ENCODE peak calls at places on chromosomes 5 and 9, in five cellular contexts. One of them, this sample, is unnamed.
A peak's percentile ranks its signal among the peaks of the same experiment; 100 is the strongest.

GRCh38 chr5:83538788-83539535 is 67.4 kb downstream of the VCAN start:
- DNase-seq in fibroblast of lung: no peak
- DNase-seq in tibial artery: no peak
- DNase-seq in Caco-2: no peak
- DNase-seq in cardiac muscle cell: no peak
- DNase-seq in this sample: no peak

GRCh38 chr5:59620535-59621212 is 272.9 kb downstream of the PDE4D start:
- DNase-seq in tibial artery: no peak
- DNase-seq in cardiac muscle cell: no peak
- DNase-seq in fibroblast of lung: peak; percentile 78
- DNase-seq in Caco-2: no peak
- DNase-seq in this sample: no peak

GRCh38 chr5:177382423-177383029 is 1.7 kb upstream of the SLC34A1 start:
- DNase-seq in tibial artery: no peak
- DNase-seq in Caco-2: no peak
- DNase-seq in fibroblast of lung: no peak
- DNase-seq in cardiac muscle cell: peak; percentile 39
- DNase-seq in this sample: peak; percentile 64

GRCh38 chr9:134328341-134328840 is 2.1 kb downstream of the RXRA start:
- DNase-seq in Caco-2: peak; percentile 88
- DNase-seq in fibroblast of lung: no peak
- DNase-seq in cardiac muscle cell: peak; percentile 38
- DNase-seq in tibial artery: no peak
- DNase-seq in this sample: no peak

GRCh38 chr5:168270446-168270845 is 21.0 kb upstream of the WWC1 start:
- DNase-seq in fibroblast of lung: peak; percentile 62
- DNase-seq in cardiac muscle cell: no peak
- DNase-seq in Caco-2: peak; percentile 91
- DNase-seq in tibial artery: no peak
- DNase-seq in this sample: no peak

GRCh38 chr5:81151546-81151945 is 81.6 kb upstream of the CKMT2 start:
- DNase-seq in Caco-2: no peak
- DNase-seq in cardiac muscle cell: no peak
- DNase-seq in tibial artery: no peak
- DNase-seq in fibroblast of lung: peak; percentile 76
- DNase-seq in this sample: no peak

GRCh38 chr5:1517838-1518237 is 5.9 kb downstream of the LPCAT1 start:
- DNase-seq in fibroblast of lung: no peak
- DNase-seq in cardiac muscle cell: no peak
- DNase-seq in Caco-2: no peak
- DNase-seq in tibial artery: peak; percentile 8
- DNase-seq in this sample: no peak

GRCh38 chr9:5670079-5670478 is 41.2 kb downstream of the RIC1 start:
- DNase-seq in tibial artery: no peak
- DNase-seq in fibroblast of lung: peak; percentile 6
- DNase-seq in cardiac muscle cell: no peak
- DNase-seq in Caco-2: no peak
- DNase-seq in this sample: no peak

GRCh38 chr9:107251756-107252322 is 31.2 kb upstream of the RAD23B start:
- DNase-seq in cardiac muscle cell: no peak
- DNase-seq in Caco-2: no peak
- DNase-seq in tibial artery: no peak
- DNase-seq in fibroblast of lung: peak; percentile 94
- DNase-seq in this sample: no peak

GRCh38 chr5:172429201-172429940 is 25.0 kb downstream of the SH3PXD2B start:
- DNase-seq in tibial artery: peak; percentile 71
- DNase-seq in cardiac muscle cell: no peak
- DNase-seq in Caco-2: no peak
- DNase-seq in fibroblast of lung: peak; percentile 73
- DNase-seq in this sample: no peak

GRCh38 chr9:129812385-129812784 is 9.4 kb downstream of the TOR1B start:
- DNase-seq in cardiac muscle cell: no peak
- DNase-seq in Caco-2: no peak
- DNase-seq in fibroblast of lung: no peak
- DNase-seq in tibial artery: no peak
- DNase-seq in this sample: no peak

GRCh38 chr9:92746567-92747458 is 17.8 kb downstream of the BICD2 start:
- DNase-seq in Caco-2: no peak
- DNase-seq in tibial artery: no peak
- DNase-seq in fibroblast of lung: peak; percentile 60
- DNase-seq in cardiac muscle cell: no peak
- DNase-seq in this sample: no peak

GRCh38 chr9:109538346-109538745 is 40.2 kb upstream of the PTPN3 start:
- DNase-seq in tibial artery: no peak
- DNase-seq in Caco-2: no peak
- DNase-seq in fibroblast of lung: no peak
- DNase-seq in cardiac muscle cell: no peak
- DNase-seq in this sample: no peak

GRCh38 chr9:684950-685340 is 156.6 kb upstream of the DMRT1 start:
- DNase-seq in Caco-2: no peak
- DNase-seq in tibial artery: no peak
- DNase-seq in fibroblast of lung: peak; percentile 82
- DNase-seq in cardiac muscle cell: no peak
- DNase-seq in this sample: no peak

GRCh38 chr9:89171693-89172092 is 6.9 kb downstream of the SHC3 start:
- DNase-seq in Caco-2: no peak
- DNase-seq in cardiac muscle cell: no peak
- DNase-seq in tibial artery: no peak
- DNase-seq in fibroblast of lung: no peak
- DNase-seq in this sample: no peak

GRCh38 chr9:4805519-4805918 is 12.8 kb downstream of the RCL1 start:
- DNase-seq in Caco-2: no peak
- DNase-seq in tibial artery: no peak
- DNase-seq in fibroblast of lung: no peak
- DNase-seq in cardiac muscle cell: no peak
- DNase-seq in this sample: no peak

GRCh38 chr5:153623906-153624765 is 133.7 kb downstream of the GRIA1 start:
- DNase-seq in Caco-2: no peak
- DNase-seq in tibial artery: no peak
- DNase-seq in cardiac muscle cell: no peak
- DNase-seq in fibroblast of lung: peak; percentile 76
- DNase-seq in this sample: no peak

GRCh38 chr9:137168907-137169763 is 716 bp downstream of the LRRC26 start:
- DNase-seq in Caco-2: peak; percentile 76
- DNase-seq in fibroblast of lung: peak; percentile 38
- DNase-seq in tibial artery: no peak
- DNase-seq in cardiac muscle cell: peak; percentile 63
- DNase-seq in this sample: peak; percentile 19

GRCh38 chr5:126535856-126536545 is 59.0 kb downstream of the ALDH7A1 start:
- DNase-seq in Caco-2: no peak
- DNase-seq in fibroblast of lung: no peak
- DNase-seq in cardiac muscle cell: no peak
- DNase-seq in tibial artery: no peak
- DNase-seq in this sample: no peak

GRCh38 chr5:343461-344401 is 22.2 kb downstream of the AHRR start:
- DNase-seq in cardiac muscle cell: peak; percentile 62
- DNase-seq in Caco-2: no peak
- DNase-seq in tibial artery: no peak
- DNase-seq in fibroblast of lung: peak; percentile 70
- DNase-seq in this sample: no peak

GRCh38 chr9:84216151-84216550 is 124.4 kb downstream of the SLC28A3 start:
- DNase-seq in fibroblast of lung: no peak
- DNase-seq in cardiac muscle cell: no peak
- DNase-seq in tibial artery: no peak
- DNase-seq in Caco-2: no peak
- DNase-seq in this sample: no peak

GRCh38 chr9:90870646-90871326 is 69.2 kb downstream of the SYK start:
- DNase-seq in Caco-2: no peak
- DNase-seq in cardiac muscle cell: peak; percentile 51
- DNase-seq in tibial artery: no peak
- DNase-seq in fibroblast of lung: peak; percentile 20
- DNase-seq in this sample: no peak

GRCh38 chr5:176664886-176665285 is 17.6 kb downstream of the TSPAN17 start:
- DNase-seq in tibial artery: no peak
- DNase-seq in fibroblast of lung: no peak
- DNase-seq in Caco-2: no peak
- DNase-seq in cardiac muscle cell: no peak
- DNase-seq in this sample: no peak

GRCh38 chr5:142432369-142432863 is 107.6 kb upstream of the SPRY4 start:
- DNase-seq in tibial artery: no peak
- DNase-seq in fibroblast of lung: no peak
- DNase-seq in Caco-2: no peak
- DNase-seq in cardiac muscle cell: no peak
- DNase-seq in this sample: peak; percentile 16

DNA sequence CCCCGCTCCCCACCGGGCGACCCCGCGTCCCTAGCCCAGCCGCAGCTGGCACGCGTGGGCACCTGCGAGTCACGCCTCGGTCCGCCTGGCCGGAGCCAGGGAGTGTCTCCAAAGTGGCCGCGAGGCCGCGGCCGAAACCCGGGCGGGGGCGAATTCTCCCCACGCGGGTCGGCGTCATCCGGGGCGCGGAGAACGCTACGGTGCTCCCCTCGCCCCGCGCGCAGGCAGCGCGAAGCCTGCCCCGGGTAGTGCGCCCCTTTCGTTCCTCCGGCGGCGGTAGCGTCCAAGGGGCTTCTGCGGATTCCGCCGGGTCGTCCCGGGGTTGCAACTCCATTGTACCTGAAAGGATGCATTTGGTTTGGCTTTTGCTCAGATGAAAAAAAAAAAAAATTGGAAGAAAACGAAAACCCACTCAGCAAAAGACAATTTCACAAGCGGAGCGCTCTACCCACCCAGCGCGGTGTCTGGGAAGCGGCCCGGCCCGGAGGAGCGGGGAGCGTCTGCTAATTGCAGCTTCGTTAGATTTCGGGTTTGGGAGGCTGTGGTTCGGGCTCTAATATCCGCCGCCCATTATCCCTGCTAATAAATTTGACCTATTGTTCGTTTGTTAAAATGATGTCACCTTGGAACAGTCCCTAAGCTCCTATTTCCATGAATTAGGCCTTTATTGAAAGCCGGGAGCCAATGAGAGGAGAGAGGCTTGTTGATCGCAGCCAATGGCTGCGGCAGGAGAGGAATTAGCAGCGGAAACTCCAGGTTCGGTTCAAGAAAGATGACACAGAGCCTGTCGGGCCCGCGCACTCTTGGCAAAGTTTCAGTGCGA is at the start of gene TLX3:
- DNase-seq in tibial artery: no peak
- DNase-seq in fibroblast of lung: no peak
- DNase-seq in cardiac muscle cell: peak; percentile 48
- DNase-seq in Caco-2: no peak
- DNase-seq in this sample: no peak
- H3K9me3 ChIP-seq in tibial artery: no peaks in the 10 kb centered on the region
- H3K9me3 ChIP-seq in fibroblast of lung: no peaks in the 10 kb centered on the region
- H3K9me3 ChIP-seq in cardiac muscle cell: no peaks in the 10 kb centered on the region
- H3K9me3 ChIP-seq in Caco-2: no peaks in the 10 kb centered on the region
- H3K9me3 ChIP-seq in this sample: no peaks in the 10 kb centered on the region

GRCh38 chr5:149831492-149831891 is 101.4 kb downstream of the PPARGC1B start:
- DNase-seq in Caco-2: no peak
- DNase-seq in cardiac muscle cell: no peak
- DNase-seq in fibroblast of lung: peak; percentile 29
- DNase-seq in tibial artery: no peak
- DNase-seq in this sample: no peak

GRCh38 chr5:149832636-149833035 is 102.5 kb downstream of the PPARGC1B start:
- DNase-seq in fibroblast of lung: no peak
- DNase-seq in tibial artery: no peak
- DNase-seq in Caco-2: no peak
- DNase-seq in cardiac muscle cell: no peak
- DNase-seq in this sample: no peak

GRCh38 chr5:149834246-149834855 is 104.2 kb downstream of the PPARGC1B start:
- DNase-seq in Caco-2: peak; percentile 72
- DNase-seq in fibroblast of lung: peak; percentile 77
- DNase-seq in tibial artery: peak; percentile 41
- DNase-seq in cardiac muscle cell: peak; percentile 85
- DNase-seq in this sample: peak; percentile 29

GRCh38 chr5:149830579-149830978 is 100.5 kb downstream of the PPARGC1B start:
- DNase-seq in fibroblast of lung: no peak
- DNase-seq in cardiac muscle cell: no peak
- DNase-seq in tibial artery: no peak
- DNase-seq in Caco-2: no peak
- DNase-seq in this sample: no peak

GRCh38 chr5:149833116-149833827 is 103.2 kb downstream of the PPARGC1B start:
- DNase-seq in Caco-2: no peak
- DNase-seq in cardiac muscle cell: no peak
- DNase-seq in tibial artery: no peak
- DNase-seq in fibroblast of lung: no peak
- DNase-seq in this sample: no peak
- H3K4me1 ChIP-seq in Caco-2: no peaks in the 10 kb centered on the region
- H3K4me1 ChIP-seq in cardiac muscle cell: no peaks in the 10 kb centered on the region
- H3K4me1 ChIP-seq in tibial artery: no peaks in the 10 kb centered on the region
- H3K4me1 ChIP-seq in fibroblast of lung: no peaks in the 10 kb centered on the region
- H3K4me1 ChIP-seq in this sample: no peaks in the 10 kb centered on the region

GRCh38 chr9:40913096-40913719 is 215.3 kb downstream of the FOXD4L6 start:
- DNase-seq in tibial artery: no peak
- DNase-seq in cardiac muscle cell: no peak
- DNase-seq in fibroblast of lung: no peak
- DNase-seq in Caco-2: no peak
- DNase-seq in this sample: no peak

GRCh38 chr9:40909821-40910220 is 218.7 kb downstream of the FOXD4L6 start:
- DNase-seq in fibroblast of lung: no peak
- DNase-seq in tibial artery: no peak
- DNase-seq in Caco-2: no peak
- DNase-seq in cardiac muscle cell: no peak
- DNase-seq in this sample: no peak

GRCh38 chr9:40911647-40912046 is 216.8 kb downstream of the FOXD4L6 start:
- DNase-seq in fibroblast of lung: no peak
- DNase-seq in cardiac muscle cell: no peak
- DNase-seq in tibial artery: no peak
- DNase-seq in Caco-2: no peak
- DNase-seq in this sample: no peak

DNA sequence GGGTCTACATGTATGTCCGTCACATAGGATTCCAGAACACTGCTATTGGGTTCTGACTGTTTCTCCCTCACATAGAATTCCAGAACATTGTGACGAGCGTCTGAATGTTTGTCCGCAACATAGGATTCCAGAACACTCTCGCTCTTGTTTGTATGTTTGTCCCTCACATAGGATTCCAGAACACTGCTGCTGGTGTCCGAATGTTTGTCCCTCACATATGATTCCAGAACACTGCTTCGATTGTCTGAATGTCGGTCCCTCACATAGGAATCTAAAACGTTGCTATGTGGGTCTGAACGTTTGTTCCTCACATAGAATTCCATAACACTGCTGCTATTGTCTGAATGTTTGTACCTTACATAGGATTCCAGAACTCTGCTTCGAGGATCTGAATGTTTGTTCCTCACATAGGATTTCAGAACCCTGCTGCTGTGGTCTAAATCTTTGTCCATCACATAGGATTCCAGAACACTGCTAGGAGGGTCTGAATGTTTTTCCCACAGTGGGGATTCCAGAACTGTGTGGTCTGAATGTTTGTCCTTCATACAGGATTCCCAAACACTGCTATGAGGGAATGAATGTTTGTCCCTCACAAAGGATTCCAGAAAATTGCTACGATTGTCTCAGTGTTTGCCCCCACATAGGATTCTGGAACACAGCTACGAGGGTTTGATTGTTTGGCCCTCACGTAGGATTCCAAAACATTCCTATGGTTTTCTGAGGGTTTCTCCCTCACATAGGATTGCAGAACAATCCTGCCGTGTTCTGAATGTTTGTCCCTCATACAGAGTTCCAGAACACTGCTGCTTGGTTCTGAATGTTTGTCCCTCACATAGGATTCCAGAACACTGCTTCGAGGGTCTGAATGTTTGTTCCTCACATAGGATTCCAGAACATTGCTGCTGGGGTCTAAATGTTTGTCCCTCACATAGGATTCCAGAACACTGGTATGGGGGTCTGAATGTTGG is 220.5 kb downstream of the FOXD4L6 start:
- DNase-seq in fibroblast of lung: no peak
- DNase-seq in Caco-2: no peak
- DNase-seq in tibial artery: no peak
- DNase-seq in cardiac muscle cell: no peak
- DNase-seq in this sample: no peak
- H3K9me3 ChIP-seq in fibroblast of lung: no peaks in the 10 kb centered on the region
- H3K9me3 ChIP-seq in Caco-2: no peaks in the 10 kb centered on the region
- H3K9me3 ChIP-seq in tibial artery: peaks cover 99% of the 10 kb centered on the region
- H3K9me3 ChIP-seq in cardiac muscle cell: peaks cover 32% of the 10 kb centered on the region
- H3K9me3 ChIP-seq in this sample: peaks cover 23% of the 10 kb centered on the region

GRCh38 chr9:125200216-125201047 is at the start of gene RABEPK:
- DNase-seq in Caco-2: peak; percentile 94
- DNase-seq in cardiac muscle cell: peak; percentile 96
- DNase-seq in tibial artery: peak; percentile 95
- DNase-seq in fibroblast of lung: peak; percentile 94
- DNase-seq in this sample: peak; percentile 86
- H3K4me1 ChIP-seq in Caco-2: peaks cover 13% of the 10 kb centered on the region
- H3K4me1 ChIP-seq in cardiac muscle cell: no peaks in the 10 kb centered on the region
- H3K4me1 ChIP-seq in tibial artery: no peaks in the 10 kb centered on the region
- H3K4me1 ChIP-seq in fibroblast of lung: no peaks in the 10 kb centered on the region
- H3K4me1 ChIP-seq in this sample: peaks cover 34% of the 10 kb centered on the region

This sample was measured in naive thymus-derived CD4-positive, alpha-beta T cell.